ENCODE peak calls at places on chromosomes 1 and 21, in seven cellular contexts. K is stimulated activated CD4-positive, alpha-beta T cell treated with anti-CD3 and anti-CD28 coated beads, Interleukin-2, amount 100 ng/mL, for 48 hours; T is EH; I is NCI-H446 treated with DMSO at 0.1 percent for 48 hours; P is DMS153; S is NCI-H2029; J is activated T-cell treated with anti-CD3 and anti-CD28 coated beads, Interleukin-2, amount 50 U/mL, for 72 hours. D is an unnamed sample.

GRCh38 chr1:240491156-240491555 is 120.8 kb downstream of the GREM2 start:
- DNase-seq in S (no peak), T (peak), K (no peak), I (no peak), J (no peak), P (no peak), D (no peak)

GRCh38 chr21:45414396-45415187 is 9.6 kb downstream of the COL18A1 start:
- DNase-seq in P (no peak), J (no peak), T (no peak), S (no peak), I (no peak), K (no peak), D (no peak)

GRCh38 chr1:192697771-192698170 is 61.8 kb downstream of the RGS13 start:
- DNase-seq in P (no peak), J (no peak), K (no peak), S (no peak), I (no peak), T (no peak), D (no peak)

GRCh38 chr1:235918032-235918431 is 51.3 kb upstream of the LYST start:
- DNase-seq in S (no peak), T (no peak), I (peak), K (no peak), J (no peak), P (no peak), D (no peak)

GRCh38 chr1:22551591-22552370 is 11.5 kb upstream of the EPHA8 start:
- DNase-seq in I (no peak), J (no peak), S (no peak), K (no peak), P (no peak), T (no peak), D (no peak)

GRCh38 chr1:177586429-177586828 is 383.4 kb downstream of the SEC16B start:
- DNase-seq in J (no peak), S (no peak), K (no peak), I (no peak), T (peak), P (no peak), D (no peak)

GRCh38 chr1:46689897-46690296 is 18.2 kb downstream of the TEX38 start:
- DNase-seq in T (no peak), I (no peak), J (no peak), K (no peak), P (no peak), S (no peak), D (no peak)

GRCh38 chr1:207935166-207935583 is 24.2 kb upstream of the CD34 start:
- DNase-seq in I (no peak), K (no peak), P (no peak), S (no peak), T (no peak), J (no peak), D (no peak)

GRCh38 chr21:39182484-39183271 is 573 bp downstream of the PSMG1 start:
- DNase-seq in S (no peak), K (peak), P (no peak), I (no peak), J (peak), T (peak), D (no peak)

GRCh38 chr1:229156819-229157218 is 114.1 kb upstream of the RAB4A start:
- DNase-seq in S (no peak), I (no peak), K (no peak), J (no peak), T (peak), P (peak), D (peak)

GRCh38 chr1:81802601-81803422 is 2.1 kb downstream of the ADGRL2 start:
- DNase-seq in T (peak), K (no peak), I (peak), S (no peak), J (peak), P (no peak), D (no peak)

GRCh38 chr1:201298381-201299367 is 15.4 kb downstream of the PKP1 start:
- DNase-seq in S (no peak), P (no peak), K (no peak), T (peak), I (no peak), J (no peak), D (no peak)

GRCh38 chr1:201176931-201177330 is 13.7 kb upstream of the IGFN1 start:
- DNase-seq in K (no peak), P (no peak), S (no peak), I (no peak), J (no peak), T (peak), D (no peak)

GRCh38 chr1:99786751-99787501 is 20.5 kb upstream of the FRRS1 start:
- DNase-seq in P (no peak), J (peak), K (no peak), I (no peak), S (no peak), T (no peak), D (no peak)

GRCh38 chr21:37231247-37231645 is 35.9 kb downstream of the VPS26C start:
- DNase-seq in J (no peak), K (no peak), I (no peak), T (no peak), S (no peak), P (no peak), D (no peak)

GRCh38 chr1:168842916-168843315 is 113.9 kb upstream of the DPT start:
- DNase-seq in J (no peak), I (no peak), P (peak), K (no peak), T (no peak), S (peak), D (no peak)

GRCh38 chr1:50969611-50970507 is at the start of gene CDKN2C:
- DNase-seq in K (no peak), S (peak), I (peak), T (peak), J (peak), P (peak), D (peak)

GRCh38 chr1:8182034-8182761 is 135.7 kb upstream of the SLC45A1 start:
- DNase-seq in J (peak), I (no peak), T (peak), S (no peak), P (peak), K (no peak), D (peak)

D was measured in LNCaP clone FGC.